ENCODE peak calls at places on chromosomes 12 and 14, in six cellular contexts. D is AG10803; K is activated effector memory CD4-positive, alpha-beta T cell treated with Interleukin-2 at 50 U/mL for 16 hours; A is brain microvascular endothelial cell; C is kidney epithelial cell; G is dorsolateral prefrontal cortex. P is an unnamed sample.

GRCh38 chr12:19938031-19938430 is 430.3 kb upstream of the PDE3A start:
- DNase-seq in D (no peak), K (no peak), A (no peak), C (no peak), G (no peak), P (no peak)

GRCh38 chr12:90909069-90909676 is 45.8 kb downstream of the CCER1 start:
- DNase-seq in D (peak; percentile 62), K (no peak), A (peak; percentile 68), C (no peak), G (peak; percentile 12), P (no peak)

GRCh38 chr14:63707216-63707615 is 20.6 kb downstream of the SGPP1 start:
- DNase-seq in D (no peak), K (no peak), A (no peak), C (no peak), G (no peak), P (no peak)

GRCh38 chr14:73943083-73943482 is 6.8 kb downstream of the FAM161B start:
- DNase-seq in D (peak; percentile 75), K (no peak), A (peak; percentile 39), C (peak; percentile 19), G (no peak), P (no peak)

GRCh38 chr12:86290615-86291014 is 34.4 kb upstream of the MGAT4C start:
- DNase-seq in D (no peak), K (no peak), A (no peak), C (no peak), G (no peak), P (no peak)

GRCh38 chr14:51938137-51938536 is 51.2 kb upstream of the RTRAF start:
- DNase-seq in D (peak; percentile 50), K (no peak), A (no peak), C (no peak), G (no peak), P (no peak)

GRCh38 chr14:24613747-24614146 is 4.3 kb upstream of the GZMH start:
- DNase-seq in D (no peak), K (no peak), A (no peak), C (no peak), G (no peak), P (no peak)

GRCh38 chr12:132506730-132507538 is 17.0 kb downstream of the FBRSL1 start:
- DNase-seq in D (peak; percentile 67), K (peak; percentile 42), A (peak; percentile 71), C (no peak), G (peak; percentile 54), P (peak; percentile 34)

GRCh38 chr12:110916295-110916875 is 4.0 kb downstream of the MYL2 start:
- DNase-seq in D (no peak), K (no peak), A (no peak), C (no peak), G (no peak), P (no peak)

P was measured in hypothalamus.